ENCODE peak calls at places on chromosomes 3 and 15, in five cellular contexts. W is fibroblast of lung, H is HCT116, G is astrocyte, U is mammary epithelial cell. Y is an unnamed sample.
A peak's percentile ranks its signal among the peaks of the same experiment; 100 is the strongest.

GRCh38 chr15:26028086-26028740 is 165.1 kb upstream of the ATP10A start:
- DNase-seq in W (no peak), H (no peak), G (peak; percentile 20), U (no peak), Y (peak; percentile 43)

GRCh38 chr15:25903024-25903581 is 40.0 kb upstream of the ATP10A start:
- DNase-seq in W (peak; percentile 44), H (no peak), G (no peak), U (no peak), Y (peak; percentile 89)

GRCh38 chr15:91795281-91795680 is 58.2 kb upstream of the SLCO3A1 start:
- DNase-seq in W (no peak), H (no peak), G (no peak), U (no peak), Y (no peak)

GRCh38 chr3:41175365-41175764 is 23.9 kb upstream of the CTNNB1 start:
- DNase-seq in W (no peak), H (no peak), G (no peak), U (no peak), Y (peak; percentile 11)

GRCh38 chr3:73086071-73086494 is 24.6 kb downstream of the EBLN2 start:
- DNase-seq in W (peak; percentile 69), H (peak; percentile 38), G (no peak), U (no peak), Y (peak; percentile 68)

GRCh38 chr3:30007668-30008067 is 598.7 kb upstream of the TGFBR2 start:
- DNase-seq in W (no peak), H (no peak), G (peak; percentile 9), U (peak; percentile 4), Y (peak; percentile 20)

GRCh38 chr3:196292281-196292923 is 4.9 kb upstream of the PCYT1A start:
- DNase-seq in W (no peak), H (no peak), G (no peak), U (no peak), Y (no peak)

GRCh38 chr3:37024092-37024491 is 30.8 kb downstream of the MLH1 start:
- DNase-seq in W (peak; percentile 43), H (peak; percentile 4), G (peak; percentile 13), U (no peak), Y (peak; percentile 43)

GRCh38 chr15:89399070-89399389 is 64.4 kb upstream of the POLG start:
- DNase-seq in W (no peak), H (no peak), G (no peak), U (no peak), Y (no peak)

GRCh38 chr3:98733055-98733777 is 29.9 kb upstream of the ST3GAL6 start:
- DNase-seq in W (peak; percentile 30), H (no peak), G (peak; percentile 7), U (peak; percentile 28), Y (peak; percentile 19)

GRCh38 chr3:133988631-133989161 is 41.0 kb downstream of the SLCO2A1 start:
- DNase-seq in W (no peak), H (no peak), G (no peak), U (peak; percentile 34), Y (no peak)

GRCh38 chr3:99627062-99627826 is 11.2 kb upstream of the COL8A1 start:
- DNase-seq in W (no peak), H (no peak), G (no peak), U (peak; percentile 18), Y (peak; percentile 43)

GRCh38 chr3:153599685-153600084 is 437.7 kb downstream of the RAP2B start:
- DNase-seq in W (peak; percentile 92), H (peak; percentile 54), G (peak; percentile 94), U (peak; percentile 82), Y (peak; percentile 94)

GRCh38 chr15:63013052-63013808 is 29.3 kb upstream of the TPM1 start:
- DNase-seq in W (peak; percentile 90), H (no peak), G (peak; percentile 81), U (peak; percentile 73), Y (peak; percentile 86)

GRCh38 chr15:23912191-23912590 is 225.1 kb upstream of the NDN start:
- DNase-seq in W (no peak), H (no peak), G (no peak), U (no peak), Y (no peak)

GRCh38 chr3:12180218-12180617 is 21.5 kb upstream of the TIMP4 start:
- DNase-seq in W (peak; percentile 46), H (peak; percentile 44), G (peak; percentile 83), U (peak; percentile 63), Y (peak; percentile 68)

GRCh38 chr3:185549111-185549510 is 3.3 kb downstream of the LIPH start:
- DNase-seq in W (peak; percentile 97), H (peak; percentile 84), G (peak; percentile 98), U (peak; percentile 96), Y (peak; percentile 99)

GRCh38 chr3:78846688-78847087 is 921.1 kb downstream of the ROBO1 start:
- DNase-seq in W (peak; percentile 75), H (no peak), G (peak; percentile 92), U (peak; percentile 72), Y (peak; percentile 67)

GRCh38 chr3:107775958-107776357 is 253.2 kb downstream of the BBX start:
- DNase-seq in W (no peak), H (no peak), G (no peak), U (no peak), Y (no peak)

GRCh38 chr3:69244036-69244435 is 121.6 kb upstream of the LMOD3 start:
- DNase-seq in W (no peak), H (no peak), G (no peak), U (no peak), Y (no peak)

GRCh38 chr3:195100903-195101591 is 169.9 kb downstream of the XXYLT1 start:
- DNase-seq in W (peak; percentile 19), H (no peak), G (no peak), U (no peak), Y (peak; percentile 38)

GRCh38 chr3:15276028-15276717 is 56.2 kb downstream of the SH3BP5 start:
- DNase-seq in W (no peak), H (no peak), G (peak; percentile 66), U (no peak), Y (peak; percentile 66)

GRCh38 chr3:193630005-193630404 is 37.0 kb downstream of the OPA1 start:
- DNase-seq in W (peak; percentile 84), H (no peak), G (no peak), U (no peak), Y (no peak)

GRCh38 chr15:83571820-83572707 is 81.9 kb upstream of the ADAMTSL3 start:
- DNase-seq in W (peak; percentile 44), H (peak; percentile 12), G (no peak), U (no peak), Y (peak; percentile 54)

GRCh38 chr15:51405646-51406194 is 64.3 kb downstream of the GLDN start:
- DNase-seq in W (peak; percentile 30), H (no peak), G (no peak), U (no peak), Y (no peak)

GRCh38 chr15:71279757-71280141 is 164.5 kb downstream of the THSD4 start:
- DNase-seq in W (no peak), H (no peak), G (no peak), U (no peak), Y (peak; percentile 23)

GRCh38 chr3:38916706-38917105 is 100.7 kb upstream of the SCN10A start:
- DNase-seq in W (no peak), H (no peak), G (peak; percentile 8), U (peak; percentile 84), Y (peak; percentile 59)

GRCh38 chr15:41703120-41703519 is 42.9 kb downstream of the MGA start:
- DNase-seq in W (no peak), H (no peak), G (no peak), U (no peak), Y (no peak)

GRCh38 chr3:55367396-55367795 is 119.7 kb downstream of the WNT5A start:
- DNase-seq in W (no peak), H (no peak), G (no peak), U (no peak), Y (peak; percentile 9)

GRCh38 chr3:55364426-55364825 is 122.7 kb downstream of the WNT5A start:
- DNase-seq in W (no peak), H (no peak), G (peak; percentile 84), U (no peak), Y (peak; percentile 69)

GRCh38 chr3:55357796-55358195 is 129.3 kb downstream of the WNT5A start:
- DNase-seq in W (no peak), H (no peak), G (no peak), U (no peak), Y (no peak)

GRCh38 chr3:55362206-55362960 is 124.7 kb downstream of the WNT5A start:
- DNase-seq in W (no peak), H (no peak), G (peak; percentile 50), U (peak; percentile 39), Y (peak; percentile 64)
- H3K9ac ChIP-seq in W (no peak overlapping the region), H (no peak overlapping the region), G (peak overlapping the region; percentile 32), U (no peak overlapping the region), Y (peak overlapping the region; percentile 6)

DNA sequence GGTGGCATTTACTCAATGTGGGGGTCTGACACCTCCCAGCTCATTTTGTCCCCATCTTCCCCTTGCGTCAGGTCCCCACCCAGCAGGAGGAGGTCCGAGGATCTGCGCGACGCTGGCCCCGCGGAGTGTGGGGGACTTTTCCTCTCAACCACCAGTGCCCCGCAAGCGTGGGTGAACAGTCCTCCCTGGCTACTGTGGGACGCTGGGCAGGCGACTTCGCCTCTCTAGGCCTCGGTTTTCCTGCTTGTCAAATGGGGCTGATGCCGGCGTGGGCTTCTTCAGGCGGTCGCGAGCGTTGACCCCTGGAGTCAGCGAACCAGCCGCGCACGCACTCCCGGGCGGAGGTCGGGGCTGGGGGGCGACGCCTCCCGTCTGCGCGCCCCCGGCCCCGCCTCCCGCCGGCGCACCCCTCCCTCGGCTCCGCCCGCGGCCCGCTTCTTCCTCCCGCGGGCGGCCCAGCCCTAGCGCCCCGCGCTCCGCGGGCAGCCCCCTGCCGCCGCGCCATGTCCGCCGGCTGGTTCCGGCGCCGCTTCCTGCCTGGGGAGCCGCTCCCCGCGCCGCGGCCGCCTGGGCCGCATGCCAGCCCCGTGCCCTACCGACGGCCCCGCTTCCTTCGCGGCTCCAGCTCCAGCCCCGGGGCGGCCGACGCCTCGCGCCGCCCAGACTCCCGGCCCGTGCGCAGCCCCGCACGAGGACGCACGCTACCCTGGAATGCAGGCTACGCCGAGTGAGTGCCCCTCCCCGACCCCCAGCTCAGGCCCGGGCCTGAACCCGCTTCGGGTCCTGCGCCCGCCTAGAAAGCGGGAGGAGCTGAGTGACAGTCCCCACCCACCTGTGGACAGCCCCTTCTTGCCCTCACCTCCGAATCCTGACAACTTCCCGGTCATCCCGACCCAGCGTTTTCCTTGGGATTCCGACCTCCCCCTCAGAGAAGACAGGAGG is at the start of gene PPM1M:
- DNase-seq in W (peak; percentile 41), H (no peak), G (no peak), U (peak; percentile 31), Y (peak; percentile 72)
- TF ChIP-seq EZH2 in W (no peak), H (no peak), G (no peak), U (no peak), Y (no peak)

GRCh38 chr3:105878061-105878460 is 9.2 kb upstream of the CBLB start:
- DNase-seq in W (peak; percentile 41), H (no peak), G (peak; percentile 70), U (no peak), Y (peak; percentile 54)
- H2AFZ ChIP-seq in W (no peak overlapping the region), H (no peak overlapping the region), G (no peak overlapping the region), U (peak overlapping the region; percentile 50), Y (peak overlapping the region; percentile 37)

GRCh38 chr3:26920579-26920978 is 298.0 kb downstream of the LRRC3B start:
- DNase-seq in W (no peak), H (no peak), G (no peak), U (no peak), Y (no peak)

GRCh38 chr3:26915208-26915607 is 292.6 kb downstream of the LRRC3B start:
- DNase-seq in W (no peak), H (no peak), G (no peak), U (no peak), Y (no peak)

DNA sequence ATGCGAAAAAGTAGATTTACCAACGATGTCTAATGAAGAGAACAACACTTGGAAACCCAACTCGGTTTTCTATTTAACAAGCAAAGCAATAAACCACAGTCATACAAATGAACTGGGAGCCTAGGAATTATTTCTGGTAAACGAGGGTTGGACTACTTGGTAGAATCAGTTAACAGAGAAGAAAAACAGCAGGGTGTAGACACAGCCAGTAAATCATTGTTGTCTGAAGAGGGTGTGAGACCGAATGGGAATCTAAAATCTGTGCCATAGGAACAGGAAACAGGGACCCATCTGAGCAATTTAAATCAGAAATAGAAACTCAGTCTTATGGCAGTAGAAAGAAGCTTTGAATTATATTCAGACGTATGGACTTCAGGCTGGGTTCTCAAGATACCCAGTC is 298.5 kb downstream of the LRRC3B start:
- DNase-seq in W (no peak), H (no peak), G (no peak), U (no peak), Y (no peak)
- H3K9ac ChIP-seq in W (no peak overlapping the region), H (no peak overlapping the region), G (no peak overlapping the region), U (no peak overlapping the region), Y (no peak overlapping the region)